ENCODE peak calls at places on chromosome 19, in ten cellular contexts. J, T, M, X, H, V, C, Z, P and A are unnamed samples.

GRCh38 chr19:10961073-10961762 is 388 bp downstream of the SMARCA4 start:
- DNase-seq in Z (no peak), J (no peak), H (peak; percentile 55), P (peak; percentile 28), T (peak; percentile 60), V (no peak), X (peak; percentile 12), M (peak; percentile 67), C (peak; percentile 84), A (peak; percentile 57)

GRCh38 chr19:33778089-33778791 is 18.4 kb upstream of the KCTD15 start:
- DNase-seq in Z (peak; percentile 37), X (peak; percentile 37), V (peak; percentile 85), H (peak; percentile 93), C (peak; percentile 88), T (peak; percentile 68), P (peak; percentile 68), M (peak; percentile 89), J (peak; percentile 95), A (peak; percentile 95)

GRCh38 chr19:48878219-48879024 is 6.2 kb downstream of the PPP1R15A start:
- DNase-seq in V (no peak), X (peak; percentile 54), P (peak; percentile 97), T (no peak), C (no peak), Z (no peak), M (no peak), J (no peak), H (no peak), A (no peak)

GRCh38 chr19:32372726-32373613 is 27.6 kb downstream of the ZNF507 start:
- DNase-seq in V (no peak), C (no peak), M (no peak), H (no peak), P (no peak), X (peak; percentile 34), Z (no peak), J (no peak), T (no peak), A (no peak)

GRCh38 chr19:54572696-54573311 is 786 bp upstream of the LILRA2 start:
- DNase-seq in Z (no peak), V (no peak), J (no peak), M (no peak), H (no peak), X (no peak), C (no peak), T (peak; percentile 90), P (no peak), A (no peak)

GRCh38 chr19:35592226-35592625 is 6.3 kb downstream of the PMIS2 start:
- DNase-seq in Z (no peak), H (peak; percentile 30), M (no peak), V (no peak), C (peak; percentile 76), J (no peak), P (peak; percentile 65), X (no peak), T (peak; percentile 43), A (no peak)

GRCh38 chr19:17830567-17831418 is 9.5 kb upstream of the INSL3 start:
- DNase-seq in V (no peak), H (no peak), J (peak; percentile 84), T (peak; percentile 39), X (peak; percentile 81), Z (no peak), P (peak; percentile 63), M (peak; percentile 71), C (peak; percentile 96), A (peak; percentile 75)

GRCh38 chr19:46191972-46192371 is 37.6 kb upstream of the IGFL1 start:
- DNase-seq in X (no peak), M (no peak), V (no peak), P (no peak), H (no peak), Z (no peak), T (peak; percentile 79), J (no peak), C (no peak), A (no peak)

GRCh38 chr19:3046621-3047306 is 15.5 kb downstream of the TLE5 start:
- DNase-seq in V (no peak), J (no peak), Z (no peak), C (peak; percentile 93), T (no peak), X (no peak), M (no peak), H (no peak), P (no peak), A (no peak)

GRCh38 chr19:3065675-3066357 is 3.5 kb upstream of the TLE5 start:
- DNase-seq in H (no peak), X (no peak), V (no peak), T (no peak), M (no peak), P (no peak), C (no peak), J (no peak), Z (no peak), A (no peak)

GRCh38 chr19:8466018-8466417 is 21.2 kb downstream of the HNRNPM start:
- DNase-seq in T (no peak), X (no peak), J (no peak), C (no peak), M (no peak), P (no peak), V (no peak), Z (peak; percentile 31), H (no peak), A (no peak)

GRCh38 chr19:51364200-51365106 is 1.7 kb downstream of the ETFB start:
- DNase-seq in Z (no peak), T (no peak), V (no peak), M (peak; percentile 26), H (no peak), C (no peak), J (no peak), X (no peak), P (no peak), A (no peak)

DNA sequence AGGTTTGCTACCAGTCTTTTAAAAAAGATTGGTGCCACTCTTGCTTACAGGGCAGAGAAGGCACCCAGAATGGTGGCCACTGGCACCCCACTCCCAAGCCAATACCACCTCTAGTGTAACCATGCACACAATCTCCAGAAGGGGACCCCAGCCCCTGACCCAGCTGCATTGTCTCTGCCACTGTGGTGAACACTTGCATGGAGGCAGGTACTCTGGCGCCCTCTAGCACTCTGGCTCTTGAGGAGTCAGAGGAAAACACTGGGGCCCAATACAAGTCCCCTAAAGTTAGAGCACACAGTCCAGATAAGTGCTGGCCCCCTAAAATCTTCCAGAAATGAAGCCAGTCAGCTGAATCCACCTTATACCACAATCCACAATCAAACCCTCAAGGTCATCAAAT is 6.0 kb downstream of the ERVV-1 start:
- DNase-seq in P (no peak), M (no peak), T (peak; percentile 53), J (no peak), Z (no peak), C (peak; percentile 64), H (no peak), V (no peak), X (no peak), A (no peak)
- TF ChIP-seq CTCF in P (no peak), M (no peak), T (peak; percentile 32), J (no peak), Z (no peak), C (peak; percentile 52), H (no peak), V (no peak), X (no peak), A (peak; percentile 24)

GRCh38 chr19:12770922-12771321 is 4.4 kb downstream of the HOOK2 start:
- DNase-seq in C (no peak), J (no peak), H (no peak), Z (no peak), M (no peak), V (no peak), P (no peak), T (no peak), X (no peak), A (no peak)

GRCh38 chr19:12774588-12775555 is at the start of gene HOOK2:
- DNase-seq in Z (no peak), P (no peak), C (peak; percentile 37), J (peak; percentile 88), H (peak; percentile 87), X (no peak), M (no peak), V (peak; percentile 90), T (no peak), A (no peak)

GRCh38 chr19:12772323-12772722 is 3.0 kb downstream of the HOOK2 start:
- DNase-seq in T (no peak), C (no peak), H (no peak), V (no peak), X (no peak), P (peak; percentile 18), J (no peak), M (peak; percentile 78), Z (no peak), A (no peak)

GRCh38 chr19:12777217-12778019 is 2.1 kb upstream of the HOOK2 start:
- DNase-seq in V (peak; percentile 82), J (peak; percentile 89), Z (no peak), X (peak; percentile 72), T (peak; percentile 82), H (peak; percentile 87), P (peak; percentile 80), C (peak; percentile 89), M (peak; percentile 88), A (no peak)

GRCh38 chr19:12773571-12773970 is 1.8 kb downstream of the HOOK2 start:
- DNase-seq in P (peak; percentile 55), T (peak; percentile 49), J (no peak), Z (no peak), V (no peak), C (no peak), X (no peak), M (no peak), H (no peak), A (no peak)
- TF ChIP-seq CTCF in P (peak; percentile 58), T (peak; percentile 21), J (no peak), Z (peak; percentile 44), V (no peak), C (peak; percentile 22), X (peak; percentile 62), M (peak; percentile 46), H (no peak), A (peak; percentile 28)

GRCh38 chr19:44585371-44586141 is 27.8 kb upstream of the IGSF23 start:
- DNase-seq in V (peak; percentile 43), Z (no peak), C (no peak), H (no peak), M (no peak), X (peak; percentile 39), T (peak; percentile 7), P (peak; percentile 62), J (no peak), A (no peak)
- TF ChIP-seq CTCF in V (peak; percentile 32), Z (no peak), C (no peak), H (no peak), M (no peak), X (peak; percentile 47), T (no peak), P (no peak), J (no peak), A (no peak)

DNA sequence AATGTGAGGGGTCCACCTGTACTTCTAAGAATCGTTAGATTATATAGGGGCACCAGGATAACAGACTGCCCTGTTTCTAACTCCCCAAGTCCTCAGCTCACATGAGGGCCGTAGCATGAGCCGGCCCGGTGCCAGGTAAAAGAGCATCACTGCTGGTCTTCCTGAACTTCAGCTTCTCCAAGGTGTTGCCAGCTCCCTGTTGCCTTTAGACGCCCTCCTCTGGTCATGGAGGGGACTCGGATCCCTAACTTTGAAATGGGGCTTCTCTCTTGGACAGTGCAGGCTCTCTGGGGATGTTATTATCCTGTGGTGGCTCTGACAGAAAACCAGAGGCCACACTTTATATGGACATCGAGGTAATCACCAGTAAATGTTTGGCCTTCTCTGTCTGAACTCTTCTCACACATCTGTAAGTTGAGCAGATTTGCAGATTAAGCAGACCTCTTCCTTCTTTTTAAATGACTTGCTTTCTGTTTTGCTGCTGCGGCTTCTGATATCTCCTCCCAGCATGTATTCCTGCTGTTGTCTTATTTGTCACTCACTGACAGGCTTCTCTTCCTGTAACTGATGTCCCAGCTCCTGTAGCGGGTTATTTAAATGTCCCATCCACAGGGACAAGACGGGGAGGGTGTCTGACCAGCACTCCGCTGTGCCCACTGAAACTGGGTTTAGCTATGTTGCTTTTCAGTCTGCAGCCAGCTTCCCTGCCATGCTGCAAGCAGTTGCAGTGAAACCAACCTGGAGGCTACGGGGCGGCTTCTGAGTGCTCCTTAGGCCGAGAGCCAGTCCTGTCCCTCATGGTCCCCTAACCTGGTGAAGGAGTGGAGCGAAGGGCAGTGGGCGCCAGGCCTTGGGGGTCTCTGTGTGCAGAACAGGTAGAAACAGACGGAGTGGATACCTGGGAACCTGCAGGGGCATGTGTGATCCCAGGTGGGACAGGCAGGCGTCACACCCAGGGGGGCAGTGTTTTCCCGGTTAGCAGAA is 39.2 kb downstream of the TSSK6 start:
- DNase-seq in P (peak; percentile 52), C (peak; percentile 60), M (peak; percentile 52), X (no peak), H (no peak), J (no peak), V (no peak), T (no peak), Z (no peak), A (no peak)
- TF ChIP-seq CTCF in P (peak; percentile 66), C (peak; percentile 56), M (peak; percentile 21), X (peak; percentile 69), H (no peak), J (peak; percentile 50), V (peak; percentile 25), T (no peak), Z (peak; percentile 34), A (peak; percentile 14)